ENCODE peak calls at places on chromosomes 12 and 14, in seven cellular contexts. P, S, A, X, B, Y and F are unnamed samples.

GRCh38 chr14:41449057-41449456 is 157.6 kb upstream of the LRFN5 start:
- DNase-seq in P (no peak), S (no peak), A (no peak), X (no peak), B (no peak), Y (no peak), F (no peak)

GRCh38 chr12:8828514-8829127 is 6.2 kb downstream of the A2ML1 start:
- DNase-seq in P (no peak), S (no peak), A (no peak), X (no peak), B (no peak), Y (no peak), F (no peak)

GRCh38 chr12:95202691-95203476 is 14.4 kb downstream of the FGD6 start:
- DNase-seq in P (no peak), S (no peak), A (no peak), X (no peak), B (no peak), Y (no peak), F (no peak)

GRCh38 chr12:3740840-3741239 is 12.1 kb downstream of the CRACR2A start:
- DNase-seq in P (no peak), S (no peak), A (no peak), X (no peak), B (no peak), Y (no peak), F (no peak)

GRCh38 chr14:105137481-105138020 is 31.0 kb downstream of the JAG2 start:
- DNase-seq in P (no peak), S (no peak), A (no peak), X (no peak), B (no peak), Y (no peak), F (no peak)

GRCh38 chr12:115867854-115868253 is 409.6 kb downstream of the MED13L start:
- DNase-seq in P (no peak), S (no peak), A (no peak), X (no peak), B (no peak), Y (no peak), F (no peak)

GRCh38 chr12:105773501-105773900 is 365.3 kb downstream of the NUAK1 start:
- DNase-seq in P (no peak), S (no peak), A (no peak), X (no peak), B (no peak), Y (no peak), F (no peak)

GRCh38 chr12:23657598-23657997 is 291.9 kb downstream of the SOX5 start:
- DNase-seq in P (no peak), S (no peak), A (no peak), X (no peak), B (no peak), Y (no peak), F (no peak)

GRCh38 chr12:113240395-113240794 is 19.1 kb downstream of the TPCN1 start:
- DNase-seq in P (no peak), S (no peak), A (no peak), X (no peak), B (no peak), Y (no peak), F (no peak)

GRCh38 chr14:45258805-45259204 is 5.8 kb upstream of the MIS18BP1 start:
- DNase-seq in P (no peak), S (no peak), A (no peak), X (no peak), B (no peak), Y (no peak), F (no peak)

GRCh38 chr12:113802966-113803828 is 162.9 kb downstream of the RBM19 start:
- DNase-seq in P (no peak), S (no peak), A (no peak), X (no peak), B (no peak), Y (no peak), F (no peak)